ENCODE peak calls at places on chromosomes 2 and 18, in eight cellular contexts. Z, S, O, Y, D, G, F and T are unnamed samples.

GRCh38 chr2:162073776-162074578 is at the start of gene DPP4:
- DNase-seq in Z (peak; percentile 74), S (no peak), O (peak; percentile 18), Y (peak; percentile 18), D (peak; percentile 82), G (peak; percentile 22), F (peak; percentile 70), T (peak; percentile 68)

GRCh38 chr2:222447144-222447543 is 22.8 kb downstream of the SGPP2 start:
- DNase-seq in Z (no peak), S (no peak), O (no peak), Y (no peak), D (no peak), G (no peak), F (no peak), T (no peak)

GRCh38 chr2:99032786-99033185 is 96.8 kb upstream of the CRACDL start:
- DNase-seq in Z (no peak), S (no peak), O (no peak), Y (no peak), D (no peak), G (no peak), F (no peak), T (no peak)

GRCh38 chr2:97267411-97268074 is 154.6 kb downstream of the ANKRD36 start:
- DNase-seq in Z (peak; percentile 72), S (no peak), O (no peak), Y (no peak), D (peak; percentile 5), G (peak; percentile 0), F (peak; percentile 10), T (peak; percentile 25)

GRCh38 chr18:78713064-78713463 is 266.6 kb upstream of the SALL3 start:
- DNase-seq in Z (no peak), S (no peak), O (no peak), Y (no peak), D (no peak), G (no peak), F (no peak), T (no peak)

GRCh38 chr2:195500878-195501277 is 156.1 kb upstream of the SLC39A10 start:
- DNase-seq in Z (no peak), S (no peak), O (no peak), Y (peak; percentile 11), D (no peak), G (no peak), F (no peak), T (no peak)

GRCh38 chr18:59536181-59536580 is 161.0 kb downstream of the CCBE1 start:
- DNase-seq in Z (no peak), S (no peak), O (no peak), Y (no peak), D (no peak), G (peak; percentile 47), F (no peak), T (no peak)

GRCh38 chr2:149006883-149007543 is 31.5 kb upstream of the LYPD6B start:
- DNase-seq in Z (no peak), S (no peak), O (no peak), Y (no peak), D (no peak), G (no peak), F (no peak), T (no peak)

GRCh38 chr2:85774126-85774978 is 20.6 kb downstream of the ATOH8 start:
- DNase-seq in Z (no peak), S (no peak), O (no peak), Y (no peak), D (no peak), G (no peak), F (no peak), T (no peak)

GRCh38 chr2:218009191-218010114 is 6.7 kb upstream of the TNS1 start:
- DNase-seq in Z (no peak), S (no peak), O (no peak), Y (no peak), D (no peak), G (no peak), F (no peak), T (no peak)

GRCh38 chr18:72555983-72556382 is 11.8 kb upstream of the CBLN2 start:
- DNase-seq in Z (no peak), S (no peak), O (no peak), Y (no peak), D (no peak), G (no peak), F (no peak), T (no peak)

GRCh38 chr2:44934962-44935853 is 6.3 kb upstream of the SIX3 start:
- DNase-seq in Z (no peak), S (no peak), O (no peak), Y (no peak), D (no peak), G (no peak), F (no peak), T (no peak)

GRCh38 chr2:151261977-151262291 is 271 bp upstream of the RBM43 start:
- DNase-seq in Z (no peak), S (no peak), O (no peak), Y (no peak), D (no peak), G (no peak), F (no peak), T (no peak)

GRCh38 chr18:21369146-21369545 is 127.1 kb downstream of the GREB1L start:
- DNase-seq in Z (no peak), S (no peak), O (no peak), Y (no peak), D (no peak), G (no peak), F (no peak), T (no peak)

GRCh38 chr18:52348209-52348608 is 8.2 kb downstream of the DCC start:
- DNase-seq in Z (no peak), S (no peak), O (no peak), Y (no peak), D (no peak), G (no peak), F (no peak), T (no peak)

GRCh38 chr2:97806738-97807618 is 93.6 kb downstream of the ZAP70 start:
- DNase-seq in Z (peak; percentile 93), S (peak; percentile 74), O (peak; percentile 64), Y (peak; percentile 74), D (peak; percentile 89), G (peak; percentile 69), F (peak; percentile 82), T (peak; percentile 86)

GRCh38 chr2:239186516-239186915 is 214.3 kb downstream of the HDAC4 start:
- DNase-seq in Z (no peak), S (no peak), O (no peak), Y (no peak), D (no peak), G (no peak), F (no peak), T (peak; percentile 7)

GRCh38 chr2:146990311-146990781 is 854.5 kb upstream of the ACVR2A start:
- DNase-seq in Z (no peak), S (no peak), O (no peak), Y (no peak), D (no peak), G (peak; percentile 26), F (no peak), T (no peak)

GRCh38 chr2:222353998-222354397 is 55.2 kb upstream of the PAX3 start:
- DNase-seq in Z (no peak), S (no peak), O (peak; percentile 1), Y (no peak), D (peak; percentile 27), G (no peak), F (peak; percentile 65), T (no peak)

GRCh38 chr2:619964-620363 is 57.2 kb downstream of the TMEM18 start:
- DNase-seq in Z (no peak), S (no peak), O (no peak), Y (no peak), D (no peak), G (no peak), F (peak; percentile 3), T (no peak)

GRCh38 chr2:208783184-208783583 is 376.6 kb downstream of the PTH2R start:
- DNase-seq in Z (no peak), S (no peak), O (no peak), Y (no peak), D (no peak), G (no peak), F (no peak), T (no peak)

GRCh38 chr2:189210250-189211075 is 30.9 kb upstream of the COL5A2 start:
- DNase-seq in Z (no peak), S (peak; percentile 85), O (peak; percentile 7), Y (no peak), D (peak; percentile 21), G (peak; percentile 98), F (peak; percentile 52), T (no peak)

GRCh38 chr2:105194022-105194681 is 47.4 kb upstream of the GPR45 start:
- DNase-seq in Z (no peak), S (no peak), O (no peak), Y (no peak), D (no peak), G (no peak), F (no peak), T (no peak)

GRCh38 chr2:71746946-71747501 is 293.7 kb downstream of the DYSF start:
- DNase-seq in Z (no peak), S (no peak), O (no peak), Y (no peak), D (peak; percentile 54), G (no peak), F (no peak), T (no peak)

GRCh38 chr18:72820571-72820970 is 47.2 kb downstream of the NETO1 start:
- DNase-seq in Z (no peak), S (no peak), O (no peak), Y (no peak), D (no peak), G (no peak), F (no peak), T (no peak)

GRCh38 chr2:107002735-107003134 is 116.8 kb upstream of the ST6GAL2 start:
- DNase-seq in Z (no peak), S (peak; percentile 57), O (no peak), Y (no peak), D (no peak), G (no peak), F (no peak), T (no peak)

GRCh38 chr2:62455957-62456692 is 49.9 kb downstream of the TMEM17 start:
- DNase-seq in Z (no peak), S (no peak), O (no peak), Y (no peak), D (no peak), G (no peak), F (no peak), T (no peak)

GRCh38 chr18:1751249-1751648 is 820.1 kb downstream of the METTL4 start:
- DNase-seq in Z (no peak), S (no peak), O (no peak), Y (no peak), D (no peak), G (no peak), F (no peak), T (no peak)

GRCh38 chr2:32743480-32744236 is 115.8 kb downstream of the TTC27 start:
- DNase-seq in Z (no peak), S (no peak), O (no peak), Y (no peak), D (no peak), G (peak; percentile 58), F (no peak), T (no peak)

GRCh38 chr2:98212291-98212690 is 125.3 kb downstream of the VWA3B start:
- DNase-seq in Z (no peak), S (no peak), O (no peak), Y (no peak), D (no peak), G (no peak), F (no peak), T (no peak)